ENCODE peak calls at places on chromosome 12, in eight cellular contexts. T is iris pigment epithelial cell, B is posterior vena cava, O is fibroblast of pulmonary artery, P is RPMI7951, I is NCI-H1092 treated with DMSO at 0.1 percent for 48 hours, G is adrenal gland, S is G401. M is an unnamed sample.

GRCh38 chr12:51911788-51912711 is 4.7 kb downstream of the ACVRL1 start:
- DNase-seq in T (peak; percentile 23), B (peak; percentile 57), O (peak; percentile 56), P (no peak), I (no peak), G (peak; percentile 33), S (no peak), M (no peak)

GRCh38 chr12:106044773-106045172 is 94.0 kb downstream of the NUAK1 start:
- DNase-seq in T (peak; percentile 47), B (no peak), O (no peak), P (peak; percentile 91), I (no peak), G (no peak), S (no peak), M (peak; percentile 35)

GRCh38 chr12:20314325-20314724 is 54.0 kb upstream of the PDE3A start:
- DNase-seq in T (peak; percentile 39), B (no peak), O (peak; percentile 74), P (no peak), I (no peak), G (no peak), S (no peak), M (peak; percentile 60)

GRCh38 chr12:109739747-109740693 is 26.4 kb downstream of the FAM222A start:
- DNase-seq in T (no peak), B (peak; percentile 42), O (no peak), P (no peak), I (no peak), G (peak; percentile 66), S (no peak), M (no peak)

GRCh38 chr12:98399532-98399931 is 115.9 kb upstream of the TMPO start:
- DNase-seq in T (peak; percentile 91), B (no peak), O (peak; percentile 86), P (peak; percentile 76), I (no peak), G (no peak), S (no peak), M (peak; percentile 91)

GRCh38 chr12:132524405-132524804 is 34.5 kb downstream of the FBRSL1 start:
- DNase-seq in T (peak; percentile 50), B (no peak), O (no peak), P (peak; percentile 80), I (no peak), G (peak; percentile 89), S (no peak), M (peak; percentile 71)

GRCh38 chr12:102811125-102811737 is 105.8 kb downstream of the PAH start:
- DNase-seq in T (peak; percentile 7), B (no peak), O (peak; percentile 3), P (peak; percentile 5), I (peak; percentile 3), G (no peak), S (peak; percentile 6), M (peak; percentile 33)

GRCh38 chr12:124228050-124228711 is 66.7 kb upstream of the RFLNA start:
- DNase-seq in T (no peak), B (no peak), O (no peak), P (no peak), I (no peak), G (no peak), S (no peak), M (no peak)

GRCh38 chr12:56998981-56999380 is 7.4 kb downstream of the ZBTB39 start:
- DNase-seq in T (peak; percentile 22), B (no peak), O (no peak), P (no peak), I (no peak), G (no peak), S (no peak), M (no peak)

GRCh38 chr12:7501031-7501585 is 2.5 kb downstream of the CD163 start:
- DNase-seq in T (peak; percentile 10), B (no peak), O (no peak), P (peak; percentile 63), I (no peak), G (no peak), S (no peak), M (peak; percentile 32)

GRCh38 chr12:111841750-111842555 is at the start of gene MAPKAPK5:
- DNase-seq in T (peak; percentile 94), B (peak; percentile 99), O (peak; percentile 96), P (peak; percentile 90), I (peak; percentile 79), G (peak; percentile 95), S (peak; percentile 90), M (peak; percentile 95)

GRCh38 chr12:79692860-79693605 is 2.3 kb upstream of the PAWR start:
- DNase-seq in T (peak; percentile 45), B (no peak), O (no peak), P (no peak), I (no peak), G (no peak), S (no peak), M (no peak)

GRCh38 chr12:5377997-5378596 is 53.8 kb upstream of the NTF3 start:
- DNase-seq in T (no peak), B (no peak), O (no peak), P (peak; percentile 75), I (peak; percentile 56), G (no peak), S (no peak), M (no peak)

GRCh38 chr12:65854629-65855028 is 30.3 kb downstream of the HMGA2 start:
- DNase-seq in T (peak; percentile 46), B (no peak), O (peak; percentile 33), P (no peak), I (no peak), G (no peak), S (no peak), M (peak; percentile 52)

GRCh38 chr12:24864796-24865125 is 84.1 kb downstream of the BCAT1 start:
- DNase-seq in T (peak; percentile 84), B (no peak), O (no peak), P (peak; percentile 62), I (no peak), G (no peak), S (no peak), M (peak; percentile 72)

GRCh38 chr12:52895726-52896189 is 9.1 kb downstream of the KRT8 start:
- DNase-seq in T (no peak), B (no peak), O (no peak), P (no peak), I (no peak), G (no peak), S (peak; percentile 30), M (no peak)

GRCh38 chr12:3117628-3118027 is 40.4 kb downstream of the TSPAN9 start:
- DNase-seq in T (peak; percentile 88), B (no peak), O (peak; percentile 88), P (peak; percentile 98), I (no peak), G (no peak), S (peak; percentile 56), M (peak; percentile 87)

GRCh38 chr12:65004270-65004669 is 116.8 kb downstream of the WIF1 start:
- DNase-seq in T (no peak), B (no peak), O (no peak), P (no peak), I (no peak), G (no peak), S (no peak), M (no peak)

GRCh38 chr12:119713551-119714031 is 45.7 kb downstream of the PRKAB1 start:
- DNase-seq in T (no peak), B (no peak), O (no peak), P (no peak), I (peak; percentile 26), G (no peak), S (peak; percentile 85), M (no peak)

GRCh38 chr12:120323772-120324171 is 3.8 kb downstream of the PLA2G1B start:
- DNase-seq in T (no peak), B (no peak), O (no peak), P (no peak), I (no peak), G (no peak), S (no peak), M (no peak)

GRCh38 chr12:120453977-120454376 is 7.7 kb downstream of the GATC start:
- DNase-seq in T (peak; percentile 31), B (no peak), O (peak; percentile 27), P (peak; percentile 35), I (no peak), G (no peak), S (no peak), M (peak; percentile 44)

GRCh38 chr12:115396567-115396966 is 712.6 kb upstream of the TBX3 start:
- DNase-seq in T (no peak), B (no peak), O (no peak), P (no peak), I (no peak), G (no peak), S (no peak), M (no peak)

GRCh38 chr12:1590083-1590979 is 4.0 kb downstream of the FBXL14 start:
- DNase-seq in T (peak; percentile 56), B (no peak), O (peak; percentile 47), P (peak; percentile 62), I (no peak), G (peak; percentile 24), S (peak; percentile 37), M (peak; percentile 63)

GRCh38 chr12:60539592-60539991 is 943.8 kb downstream of the SLC16A7 start:
- DNase-seq in T (peak; percentile 14), B (no peak), O (no peak), P (no peak), I (no peak), G (peak; percentile 63), S (no peak), M (peak; percentile 5)

GRCh38 chr12:57940052-57940914 is 1.1 kb upstream of the ATP23 start:
- DNase-seq in T (no peak), B (no peak), O (no peak), P (no peak), I (no peak), G (no peak), S (no peak), M (no peak)

GRCh38 chr12:12927211-12928079 is 24.5 kb downstream of the GPRC5D start:
- DNase-seq in T (peak; percentile 61), B (peak; percentile 85), O (peak; percentile 77), P (no peak), I (peak; percentile 23), G (peak; percentile 92), S (no peak), M (peak; percentile 91)

GRCh38 chr12:127125607-127126259 is 1141.2 kb upstream of the TMEM132C start:
- DNase-seq in T (peak; percentile 76), B (no peak), O (peak; percentile 75), P (peak; percentile 94), I (no peak), G (no peak), S (no peak), M (peak; percentile 85)

GRCh38 chr12:95790025-95790911 is at the start of gene NTN4:
- DNase-seq in T (no peak), B (peak; percentile 87), O (no peak), P (peak; percentile 26), I (peak; percentile 28), G (peak; percentile 46), S (no peak), M (peak; percentile 33)

GRCh38 chr12:46831335-46832083 is 5.7 kb upstream of the SLC38A4 start:
- DNase-seq in T (peak; percentile 11), B (no peak), O (no peak), P (no peak), I (no peak), G (peak; percentile 16), S (no peak), M (peak; percentile 12)

GRCh38 chr12:7678744-7679143 is 13.0 kb upstream of the APOBEC1 start:
- DNase-seq in T (no peak), B (no peak), O (no peak), P (no peak), I (no peak), G (peak; percentile 9), S (no peak), M (no peak)

GRCh38 chr12:108312885-108313203 is 26.3 kb downstream of the CMKLR1 start:
- DNase-seq in T (no peak), B (peak; percentile 81), O (peak; percentile 24), P (peak; percentile 92), I (no peak), G (peak; percentile 63), S (peak; percentile 44), M (no peak)

GRCh38 chr12:81078469-81079196 is 754 bp downstream of the ACSS3 start:
- DNase-seq in T (peak; percentile 90), B (no peak), O (peak; percentile 64), P (no peak), I (no peak), G (peak; percentile 42), S (no peak), M (peak; percentile 78)

GRCh38 chr12:6914246-6914947 is at the start of gene ENO2:
- DNase-seq in T (peak; percentile 67), B (peak; percentile 93), O (peak; percentile 47), P (peak; percentile 72), I (peak; percentile 70), G (peak; percentile 82), S (peak; percentile 91), M (peak; percentile 55)

GRCh38 chr12:53231859-53232640 is at the start of gene RARG:
- DNase-seq in T (no peak), B (peak; percentile 85), O (peak; percentile 35), P (peak; percentile 72), I (no peak), G (peak; percentile 78), S (peak; percentile 75), M (no peak)

M was measured in choroid plexus epithelial cell.